ENCODE peak calls at places on chromosome 18, in five cellular contexts. J, P, K, A and X are unnamed samples.

GRCh38 chr18:210780-211179 is 52.4 kb downstream of the USP14 start:
- DNase-seq in J (no peak), P (no peak), K (no peak), A (peak), X (no peak)

GRCh38 chr18:66632771-66633170 is 28.9 kb upstream of the CDH19 start:
- DNase-seq in J (no peak), P (no peak), K (no peak), A (no peak), X (no peak)

GRCh38 chr18:8788503-8789429 is 83.4 kb downstream of the MTCL1 start:
- DNase-seq in J (no peak), P (no peak), K (no peak), A (no peak), X (no peak)

GRCh38 chr18:10242922-10243680 is 211.3 kb upstream of the APCDD1 start:
- DNase-seq in J (no peak), P (no peak), K (no peak), A (peak), X (no peak)

GRCh38 chr18:7590800-7591560 is 23.9 kb downstream of the PTPRM start:
- DNase-seq in J (no peak), P (peak), K (no peak), A (no peak), X (no peak)

GRCh38 chr18:26574958-26575864 is 26.9 kb upstream of the KCTD1 start:
- DNase-seq in J (peak), P (peak), K (no peak), A (peak), X (no peak)

GRCh38 chr18:69935319-69936190 is 12.1 kb downstream of the CD226 start:
- DNase-seq in J (peak), P (peak), K (no peak), A (peak), X (peak)

GRCh38 chr18:9827856-9828793 is 57.6 kb upstream of the TXNDC2 start:
- DNase-seq in J (peak), P (peak), K (no peak), A (no peak), X (peak)

GRCh38 chr18:54387631-54388030 is 29.9 kb downstream of the C18orf54 start:
- DNase-seq in J (no peak), P (peak), K (no peak), A (no peak), X (no peak)

GRCh38 chr18:55100817-55101457 is 141.7 kb upstream of the CCDC68 start:
- DNase-seq in J (no peak), P (peak), K (no peak), A (no peak), X (no peak)

GRCh38 chr18:77114564-77115391 is 17.8 kb downstream of the MBP start:
- DNase-seq in J (peak), P (peak), K (peak), A (peak), X (peak)

GRCh38 chr18:23871410-23871809 is 143.1 kb upstream of the TTC39C start:
- DNase-seq in J (peak), P (no peak), K (no peak), A (no peak), X (peak)

GRCh38 chr18:7062844-7063243 is 54.8 kb downstream of the LAMA1 start:
- DNase-seq in J (peak), P (no peak), K (no peak), A (no peak), X (no peak)

GRCh38 chr18:72867721-72868665 is at the start of gene NETO1:
- DNase-seq in J (no peak), P (no peak), K (no peak), A (peak), X (no peak)

GRCh38 chr18:54269924-54270844 is 867 bp downstream of the POLI start:
- DNase-seq in J (peak), P (peak), K (peak), A (peak), X (peak)

GRCh38 chr18:55319517-55319905 is 268.5 kb downstream of the TCF4 start:
- DNase-seq in J (no peak), P (peak), K (no peak), A (no peak), X (no peak)

GRCh38 chr18:65288908-65289307 is 461.9 kb upstream of the CDH7 start:
- DNase-seq in J (no peak), P (no peak), K (no peak), A (no peak), X (no peak)

GRCh38 chr18:79898952-79899608 is 52.4 kb downstream of the SLC66A2 start:
- DNase-seq in J (no peak), P (no peak), K (no peak), A (no peak), X (no peak)

GRCh38 chr18:29594494-29594893 is 1417.6 kb upstream of the CDH2 start:
- DNase-seq in J (no peak), P (no peak), K (no peak), A (peak), X (no peak)

GRCh38 chr18:80198391-80198790 is 48.9 kb downstream of the PARD6G start:
- DNase-seq in J (no peak), P (no peak), K (no peak), A (no peak), X (no peak)

GRCh38 chr18:2112435-2113045 is 458.8 kb downstream of the METTL4 start:
- DNase-seq in J (no peak), P (no peak), K (no peak), A (no peak), X (no peak)

GRCh38 chr18:77103181-77103875 is 29.3 kb downstream of the MBP start:
- DNase-seq in J (no peak), P (peak), K (peak), A (no peak), X (no peak)

GRCh38 chr18:46411862-46412690 is 244.9 kb downstream of the LOXHD1 start:
- DNase-seq in J (no peak), P (no peak), K (no peak), A (peak), X (no peak)

GRCh38 chr18:24785019-24785418 is 324.6 kb downstream of the HRH4 start:
- DNase-seq in J (no peak), P (no peak), K (no peak), A (no peak), X (no peak)

GRCh38 chr18:5895300-5895885 is at the start of gene TMEM200C:
- DNase-seq in J (no peak), P (no peak), K (no peak), A (peak), X (no peak)

GRCh38 chr18:902179-902718 is 2.4 kb upstream of the ADCYAP1 start:
- DNase-seq in J (no peak), P (peak), K (no peak), A (peak), X (no peak)

GRCh38 chr18:21851327-21851961 is 110.9 kb downstream of the MIB1 start:
- DNase-seq in J (peak), P (peak), K (no peak), A (no peak), X (peak)

GRCh38 chr18:23422751-23423418 is 30.2 kb upstream of the RIOK3 start:
- DNase-seq in J (peak), P (peak), K (no peak), A (no peak), X (no peak)

GRCh38 chr18:8515142-8515865 is 93.9 kb upstream of the RAB12 start:
- DNase-seq in J (no peak), P (no peak), K (no peak), A (no peak), X (no peak)

GRCh38 chr18:72720116-72720515 is 147.7 kb downstream of the NETO1 start:
- DNase-seq in J (no peak), P (no peak), K (no peak), A (peak), X (no peak)

GRCh38 chr18:79065802-79066201 is 3.4 kb upstream of the ATP9B start:
- DNase-seq in J (no peak), P (no peak), K (peak), A (no peak), X (no peak)

GRCh38 chr18:46721331-46721730 is 35.5 kb downstream of the ST8SIA5 start:
- DNase-seq in J (no peak), P (no peak), K (no peak), A (no peak), X (no peak)

GRCh38 chr18:75199327-75199726 is 9.6 kb downstream of the PTGR3 start:
- DNase-seq in J (no peak), P (no peak), K (no peak), A (no peak), X (no peak)

GRCh38 chr18:66754335-66754734 is 150.4 kb upstream of the CDH19 start:
- DNase-seq in J (no peak), P (no peak), K (no peak), A (no peak), X (no peak)

GRCh38 chr18:26495267-26495666 is 53.1 kb downstream of the KCTD1 start:
- DNase-seq in J (no peak), P (no peak), K (no peak), A (no peak), X (no peak)

GRCh38 chr18:54147439-54147838 is 77.0 kb downstream of the MBD2 start:
- DNase-seq in J (no peak), P (no peak), K (no peak), A (no peak), X (peak)

DNA sequence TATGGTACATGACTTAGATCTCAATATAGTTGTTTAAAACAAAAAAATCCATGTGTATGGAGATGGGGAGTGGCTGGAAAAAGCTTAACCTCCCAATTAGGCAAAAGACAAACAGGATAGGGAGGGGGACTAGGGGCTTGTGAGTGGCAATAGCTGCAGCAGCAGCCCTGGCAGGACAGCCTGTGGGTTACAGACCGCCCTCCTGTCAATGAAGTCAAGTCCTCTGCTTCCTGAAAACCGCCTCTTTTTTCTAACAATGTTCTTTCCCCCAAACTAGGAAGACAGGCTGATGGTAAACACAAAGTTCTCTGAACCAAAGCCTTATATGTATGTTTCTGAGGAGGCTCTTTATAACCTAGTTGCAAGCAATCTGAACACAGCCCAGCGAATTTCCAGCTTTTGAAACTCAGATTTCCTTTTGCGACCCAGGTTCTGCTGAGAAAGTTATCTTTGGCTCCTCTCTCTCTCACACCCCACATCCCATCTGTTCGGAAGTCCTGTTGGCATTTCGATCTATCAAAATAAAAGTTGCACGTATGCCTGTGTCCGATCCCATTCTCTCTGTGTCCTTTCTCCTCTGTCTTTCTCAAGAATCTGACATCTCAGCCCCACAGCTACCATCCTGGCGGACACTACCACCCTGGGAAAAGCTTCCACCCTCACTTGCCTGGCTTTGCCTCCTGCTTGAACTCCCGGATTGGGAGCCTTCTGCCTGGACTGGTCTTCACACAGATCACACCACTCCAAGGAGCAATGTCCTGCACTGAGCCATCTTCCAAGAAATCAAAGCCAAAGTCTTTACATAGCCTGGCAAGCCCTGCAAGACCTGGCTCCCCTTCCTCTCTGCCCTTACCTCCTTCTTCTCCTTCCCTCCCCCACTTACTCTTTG is 10.1 kb downstream of the ATP8B1 start:
- DNase-seq in J (no peak), P (no peak), K (no peak), A (no peak), X (no peak)
- H3K4me3 ChIP-seq in J (no peak), P (no peak), K (peak), A (no peak), X (no peak)

GRCh38 chr18:58046087-58046793 is 2.2 kb downstream of the NEDD4L start:
- DNase-seq in J (peak), P (no peak), K (no peak), A (peak), X (no peak)

GRCh38 chr18:58043452-58044369 is at the start of gene NEDD4L:
- DNase-seq in J (peak), P (peak), K (peak), A (peak), X (peak)

GRCh38 chr18:58045265-58046086 is 1.4 kb downstream of the NEDD4L start:
- DNase-seq in J (peak), P (no peak), K (no peak), A (peak), X (no peak)

GRCh38 chr18:58042826-58043362 is 1.1 kb upstream of the NEDD4L start:
- DNase-seq in J (peak), P (no peak), K (no peak), A (peak), X (no peak)

GRCh38 chr18:58044370-58045264 is 591 bp downstream of the NEDD4L start:
- DNase-seq in J (peak), P (peak), K (peak), A (peak), X (no peak)
- H3K4me3 ChIP-seq in J (peak), P (peak), K (peak), A (peak), X (peak)

GRCh38 chr18:44685296-44685695 is 4.6 kb downstream of the SETBP1 start:
- DNase-seq in J (no peak), P (no peak), K (no peak), A (peak), X (no peak)
- H3K4me3 ChIP-seq in J (no peak), P (no peak), K (no peak), A (no peak), X (no peak)

DNA sequence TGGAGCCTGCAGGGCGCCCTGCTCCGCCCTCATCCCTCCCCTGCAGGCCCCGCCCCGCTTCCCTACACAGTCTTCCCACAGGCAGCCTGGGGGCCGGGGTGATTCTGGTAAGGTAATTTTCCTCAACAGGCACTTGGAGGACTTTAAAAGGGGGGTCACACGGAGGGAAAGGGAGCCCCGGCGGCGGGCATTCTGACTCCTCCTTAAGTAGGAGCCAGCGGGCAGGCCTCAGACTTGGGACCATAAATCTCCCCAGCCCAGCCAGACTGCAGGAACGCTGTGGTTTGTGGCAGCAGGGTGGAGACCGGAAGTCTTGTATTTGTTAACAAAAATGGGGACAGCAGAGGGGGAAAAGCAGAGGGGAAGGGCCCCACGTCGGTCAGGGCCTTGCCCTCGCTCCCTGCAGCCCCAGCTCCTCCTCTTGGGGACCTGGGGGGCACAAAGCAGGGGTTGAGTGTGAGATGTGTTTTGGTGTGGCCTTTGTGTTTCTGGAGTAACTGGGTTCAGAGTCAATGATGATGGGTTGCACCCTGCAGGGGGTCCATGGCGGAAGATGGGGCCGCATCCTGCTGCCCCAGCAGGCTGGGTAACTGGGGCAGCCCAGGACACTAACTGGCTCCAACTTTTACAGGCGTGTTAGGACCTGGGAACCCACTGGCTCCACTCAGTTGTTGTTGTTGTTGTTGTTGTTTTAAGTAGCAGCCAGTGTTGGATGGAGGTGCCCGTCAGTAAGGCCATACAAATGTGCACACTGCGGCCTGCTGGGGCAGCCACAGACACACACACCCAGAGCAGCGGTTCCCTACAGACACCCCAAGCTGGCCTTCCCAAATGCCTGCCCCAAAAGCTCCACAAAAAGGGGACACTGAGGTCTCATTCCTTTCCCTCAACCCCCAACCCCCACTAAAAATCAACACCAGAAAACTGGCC is 27.7 kb downstream of the SMAD7 start:
- DNase-seq in J (peak), P (peak), K (peak), A (peak), X (no peak)
- H3K4me3 ChIP-seq in J (no peak), P (peak), K (peak), A (no peak), X (no peak)

DNA sequence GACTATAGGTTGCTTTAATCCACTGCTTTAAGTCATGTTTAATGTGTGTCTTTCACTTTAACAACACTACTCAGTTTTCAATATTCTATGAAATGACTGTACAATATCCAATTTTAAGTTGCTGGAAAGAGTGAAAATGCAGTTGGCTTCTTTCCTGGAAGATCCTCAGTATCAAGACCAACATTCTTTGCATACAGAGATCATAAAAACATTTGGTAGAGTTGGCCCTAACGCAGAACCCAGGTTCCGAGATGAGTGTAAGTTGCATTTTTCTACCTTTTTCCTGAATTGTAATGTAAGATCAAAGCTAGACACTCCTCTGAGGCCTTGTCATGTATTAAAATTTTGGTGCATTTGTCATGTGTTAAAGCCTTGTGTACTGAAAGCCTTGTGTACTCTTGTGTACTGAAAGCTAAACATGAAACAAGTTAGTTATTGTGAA is 42.9 kb upstream of the TNFRSF11A start:
- DNase-seq in J (no peak), P (peak), K (no peak), A (no peak), X (no peak)
- H3K4me3 ChIP-seq in J (no peak), P (no peak), K (no peak), A (no peak), X (no peak)